ENCODE peak calls at places on chromosomes 5 and 9, in seven cellular contexts. B, K, A, C, G, M and U are unnamed samples.

GRCh38 chr5:139458580-139459407 is 3.7 kb downstream of the ECSCR start:
- DNase-seq in M (no peak), C (peak), G (peak), A (peak), B (no peak), K (no peak), U (peak)

GRCh38 chr5:38922199-38922598 is 76.4 kb downstream of the OSMR start:
- DNase-seq in M (peak), G (peak), C (peak), A (peak), K (peak), B (peak), U (no peak)

GRCh38 chr9:132124800-132125199 is 37.1 kb upstream of the NTNG2 start:
- DNase-seq in A (no peak), M (no peak), K (no peak), C (no peak), B (no peak), G (no peak), U (no peak)

GRCh38 chr5:133412661-133413060 is 199.7 kb downstream of the FSTL4 start:
- DNase-seq in G (no peak), C (no peak), K (no peak), M (no peak), A (no peak), B (no peak), U (no peak)

GRCh38 chr5:57692582-57693487 is 210.2 kb upstream of the ACTBL2 start:
- DNase-seq in K (peak), C (peak), A (peak), M (no peak), G (peak), B (no peak), U (no peak)

GRCh38 chr5:125612356-125613149 is 810.7 kb upstream of the GRAMD2B start:
- DNase-seq in C (no peak), K (no peak), M (peak), G (no peak), B (no peak), A (no peak), U (no peak)

GRCh38 chr5:179165421-179166170 is 105.4 kb downstream of the ZNF354C start:
- DNase-seq in M (no peak), G (no peak), B (no peak), A (no peak), K (no peak), C (no peak), U (no peak)

GRCh38 chr9:137611623-137612609 is 6.4 kb downstream of the ARRDC1 start:
- DNase-seq in A (peak), M (no peak), B (peak), K (no peak), G (no peak), C (peak), U (no peak)

GRCh38 chr5:103425686-103426454 is 136.7 kb downstream of the NUDT12 start:
- DNase-seq in K (no peak), M (no peak), C (peak), G (no peak), B (no peak), A (no peak), U (no peak)

GRCh38 chr5:40333459-40334241 is 346.1 kb upstream of the PTGER4 start:
- DNase-seq in B (no peak), C (no peak), G (peak), K (no peak), A (peak), M (no peak), U (no peak)

GRCh38 chr5:126139773-126140172 is 283.4 kb upstream of the GRAMD2B start:
- DNase-seq in M (peak), K (no peak), B (no peak), C (no peak), G (no peak), A (peak), U (no peak)

GRCh38 chr5:77876862-77877502 is 100.8 kb upstream of the TBCA start:
- DNase-seq in M (no peak), B (no peak), C (no peak), K (no peak), G (no peak), A (no peak), U (no peak)

GRCh38 chr5:34715711-34716110 is 59.6 kb downstream of the RAI14 start:
- DNase-seq in G (no peak), M (no peak), C (peak), B (no peak), A (no peak), K (no peak), U (no peak)

GRCh38 chr5:150181035-150181434 is 8.8 kb upstream of the SLC6A7 start:
- DNase-seq in B (no peak), K (no peak), A (peak), M (no peak), C (no peak), G (no peak), U (no peak)

GRCh38 chr9:95879591-95879990 is 4.1 kb downstream of the ERCC6L2 start:
- DNase-seq in C (no peak), A (no peak), B (no peak), G (no peak), K (no peak), M (no peak), U (no peak)

GRCh38 chr9:14098102-14098501 is 215.8 kb downstream of the NFIB start:
- DNase-seq in K (no peak), M (no peak), G (no peak), C (no peak), B (no peak), A (peak), U (no peak)

GRCh38 chr5:51518607-51519006 is 135.4 kb downstream of the ISL1 start:
- DNase-seq in A (no peak), C (no peak), G (no peak), B (no peak), K (no peak), M (peak), U (no peak)

GRCh38 chr9:89863837-89864236 is 259.0 kb downstream of the GADD45G start:
- DNase-seq in M (peak), B (no peak), G (no peak), C (no peak), A (no peak), K (no peak), U (no peak)

GRCh38 chr5:122997294-122997693 is 39.2 kb downstream of the PPIC start:
- DNase-seq in K (no peak), G (no peak), C (no peak), B (no peak), A (no peak), M (no peak), U (no peak)

GRCh38 chr5:112143684-112144083 is 275.4 kb downstream of the EPB41L4A start:
- DNase-seq in C (no peak), M (no peak), A (no peak), K (no peak), B (no peak), G (no peak), U (no peak)

GRCh38 chr9:14768561-14769234 is 46.2 kb upstream of the CER1 start:
- DNase-seq in K (no peak), A (peak), B (peak), G (no peak), C (peak), M (peak), U (no peak)

GRCh38 chr5:180315762-180316212 is 23.9 kb upstream of the MAPK9 start:
- DNase-seq in G (peak), C (peak), K (peak), M (peak), A (no peak), B (peak), U (peak)

GRCh38 chr5:158881076-158881880 is 218.4 kb downstream of the EBF1 start:
- DNase-seq in K (no peak), A (no peak), G (no peak), M (peak), C (no peak), B (no peak), U (no peak)

GRCh38 chr9:121278535-121279169 is 10.7 kb downstream of the GSN start:
- DNase-seq in B (peak), C (peak), M (peak), G (peak), K (no peak), A (peak), U (no peak)

GRCh38 chr5:90956511-90956910 is 397.9 kb downstream of the ADGRV1 start:
- DNase-seq in B (no peak), A (no peak), C (no peak), G (no peak), K (no peak), M (no peak), U (no peak)

GRCh38 chr9:130579738-130580463 is 524 bp downstream of the FUBP3 start:
- DNase-seq in G (no peak), B (no peak), K (no peak), M (no peak), A (no peak), C (no peak), U (no peak)

GRCh38 chr5:17149786-17150185 is 67.6 kb upstream of the BASP1 start:
- DNase-seq in G (no peak), B (no peak), M (no peak), C (no peak), K (no peak), A (no peak), U (no peak)

GRCh38 chr9:113398796-113399195 is 2.3 kb downstream of the ALAD start:
- DNase-seq in C (no peak), A (no peak), K (no peak), M (no peak), B (no peak), G (no peak), U (no peak)

GRCh38 chr5:73507062-73507461 is 8.8 kb downstream of the BTF3 start:
- DNase-seq in K (no peak), A (no peak), G (no peak), M (no peak), C (no peak), B (peak), U (no peak)

GRCh38 chr9:112059145-112059979 is 115.7 kb downstream of the SUSD1 start:
- DNase-seq in B (no peak), C (peak), G (no peak), K (no peak), A (peak), M (no peak), U (no peak)

GRCh38 chr5:32779754-32780415 is 68.8 kb downstream of the NPR3 start:
- DNase-seq in K (no peak), B (no peak), C (no peak), A (no peak), M (no peak), G (no peak), U (no peak)

GRCh38 chr5:155239803-155240202 is 226.2 kb downstream of the KIF4B start:
- DNase-seq in C (no peak), K (no peak), G (no peak), A (no peak), B (no peak), M (no peak), U (no peak)

GRCh38 chr9:123417289-123418051 is 61.5 kb downstream of the CRB2 start:
- DNase-seq in M (no peak), G (no peak), K (no peak), B (no peak), C (no peak), A (no peak), U (no peak)

GRCh38 chr5:144189800-144190429 is 19.2 kb downstream of the KCTD16 start:
- DNase-seq in A (peak), M (no peak), C (no peak), B (peak), K (no peak), G (peak), U (peak)

GRCh38 chr5:76175051-76175666 is 92.0 kb downstream of the SV2C start:
- DNase-seq in B (peak), C (peak), K (no peak), A (peak), G (no peak), M (peak), U (peak)

GRCh38 chr9:6692891-6693361 is 47.4 kb upstream of the GLDC start:
- DNase-seq in K (no peak), B (no peak), M (no peak), A (no peak), G (no peak), C (no peak), U (no peak)

GRCh38 chr5:113294341-113295110 is 140.3 kb downstream of the TSSK1B start:
- DNase-seq in B (peak), M (peak), C (peak), A (peak), G (peak), K (peak), U (peak)